ENCODE peak calls at places on chromosomes 7 and 10, in four cellular contexts. One of them, this sample, is unnamed.

GRCh38 chr7:2013381-2014311 is 219.1 kb downstream of the MAD1L1 start:
- DNase-seq in MCF 10A: no peak
- DNase-seq in GM10248: no peak
- DNase-seq in SK-MEL-5: no peak
- DNase-seq in this sample: peak; percentile 39

GRCh38 chr10:13162013-13162364 is 631 bp downstream of the MCM10 start:
- DNase-seq in MCF 10A: no peak
- DNase-seq in GM10248: no peak
- DNase-seq in SK-MEL-5: no peak
- DNase-seq in this sample: no peak

GRCh38 chr10:102595914-102596313 is 48.4 kb upstream of the TRIM8 start:
- DNase-seq in MCF 10A: no peak
- DNase-seq in GM10248: no peak
- DNase-seq in SK-MEL-5: no peak
- DNase-seq in this sample: no peak

GRCh38 chr7:17772581-17773288 is 167.6 kb downstream of the SNX13 start:
- DNase-seq in MCF 10A: no peak
- DNase-seq in GM10248: no peak
- DNase-seq in SK-MEL-5: no peak
- DNase-seq in this sample: no peak

GRCh38 chr10:24920907-24921881 is 31.2 kb downstream of the PRTFDC1 start:
- DNase-seq in MCF 10A: peak; percentile 58
- DNase-seq in GM10248: peak; percentile 33
- DNase-seq in SK-MEL-5: peak; percentile 88
- DNase-seq in this sample: peak; percentile 71

GRCh38 chr10:132878730-132879407 is 63.5 kb downstream of the CFAP46 start:
- DNase-seq in MCF 10A: no peak
- DNase-seq in GM10248: no peak
- DNase-seq in SK-MEL-5: no peak
- DNase-seq in this sample: no peak

GRCh38 chr10:24385776-24386175 is 176.8 kb downstream of the KIAA1217 start:
- DNase-seq in MCF 10A: no peak
- DNase-seq in GM10248: no peak
- DNase-seq in SK-MEL-5: no peak
- DNase-seq in this sample: no peak

GRCh38 chr7:30880941-30881340 is 30.7 kb upstream of the AQP1 start:
- DNase-seq in MCF 10A: no peak
- DNase-seq in GM10248: no peak
- DNase-seq in SK-MEL-5: no peak
- DNase-seq in this sample: no peak

GRCh38 chr10:98608417-98608816 is 161.7 kb upstream of the HPS1 start:
- DNase-seq in MCF 10A: no peak
- DNase-seq in GM10248: no peak
- DNase-seq in SK-MEL-5: no peak
- DNase-seq in this sample: no peak

GRCh38 chr7:724298-724697 is 2.2 kb upstream of the DNAAF5 start:
- DNase-seq in MCF 10A: no peak
- DNase-seq in GM10248: no peak
- DNase-seq in SK-MEL-5: no peak
- DNase-seq in this sample: no peak

GRCh38 chr7:133051066-133051465 is 30.8 kb downstream of the CHCHD3 start:
- DNase-seq in MCF 10A: peak; percentile 4
- DNase-seq in GM10248: no peak
- DNase-seq in SK-MEL-5: peak; percentile 68
- DNase-seq in this sample: no peak

GRCh38 chr10:58412502-58412961 is 27.3 kb downstream of the TFAM start:
- DNase-seq in MCF 10A: peak; percentile 21
- DNase-seq in GM10248: no peak
- DNase-seq in SK-MEL-5: no peak
- DNase-seq in this sample: no peak

GRCh38 chr10:23314835-23315239 is 29.8 kb downstream of the C10orf67 start:
- DNase-seq in MCF 10A: peak; percentile 90
- DNase-seq in GM10248: peak; percentile 48
- DNase-seq in SK-MEL-5: peak; percentile 71
- DNase-seq in this sample: peak; percentile 57

GRCh38 chr10:12835709-12836108 is 165.8 kb downstream of the CCDC3 start:
- DNase-seq in MCF 10A: peak; percentile 83
- DNase-seq in GM10248: no peak
- DNase-seq in SK-MEL-5: peak; percentile 2
- DNase-seq in this sample: no peak

GRCh38 chr10:84140036-84140379 is 699 bp downstream of the GHITM start:
- DNase-seq in MCF 10A: peak; percentile 9
- DNase-seq in GM10248: no peak
- DNase-seq in SK-MEL-5: peak; percentile 20
- DNase-seq in this sample: peak; percentile 46

GRCh38 chr7:31095286-31096197 is 43.4 kb downstream of the ADCYAP1R1 start:
- DNase-seq in MCF 10A: no peak
- DNase-seq in GM10248: no peak
- DNase-seq in SK-MEL-5: no peak
- DNase-seq in this sample: no peak

GRCh38 chr10:45580781-45581496 is 91.6 kb downstream of the ZFAND4 start:
- DNase-seq in MCF 10A: no peak
- DNase-seq in GM10248: no peak
- DNase-seq in SK-MEL-5: no peak
- DNase-seq in this sample: no peak

GRCh38 chr10:63977329-63977923 is 456.2 kb downstream of the REEP3 start:
- DNase-seq in MCF 10A: peak; percentile 71
- DNase-seq in GM10248: peak; percentile 50
- DNase-seq in SK-MEL-5: peak; percentile 74
- DNase-seq in this sample: no peak

GRCh38 chr7:116138202-116138801 is 72.0 kb upstream of the TES start:
- DNase-seq in MCF 10A: peak; percentile 72
- DNase-seq in GM10248: peak; percentile 37
- DNase-seq in SK-MEL-5: peak; percentile 91
- DNase-seq in this sample: no peak

GRCh38 chr10:44946201-44946600 is 13.4 kb upstream of the RASSF4 start:
- DNase-seq in MCF 10A: no peak
- DNase-seq in GM10248: no peak
- DNase-seq in SK-MEL-5: no peak
- DNase-seq in this sample: no peak

GRCh38 chr7:152341039-152341913 is 94.5 kb downstream of the KMT2C start:
- DNase-seq in MCF 10A: peak; percentile 72
- DNase-seq in GM10248: no peak
- DNase-seq in SK-MEL-5: peak; percentile 90
- DNase-seq in this sample: no peak

GRCh38 chr10:70233939-70234300 is 691 bp upstream of the PPA1 start:
- DNase-seq in MCF 10A: no peak
- DNase-seq in GM10248: no peak
- DNase-seq in SK-MEL-5: no peak
- DNase-seq in this sample: no peak

GRCh38 chr7:39184387-39184786 is 206.7 kb downstream of the POU6F2 start:
- DNase-seq in MCF 10A: no peak
- DNase-seq in GM10248: no peak
- DNase-seq in SK-MEL-5: peak; percentile 76
- DNase-seq in this sample: no peak

GRCh38 chr10:68402271-68402670 is 4.8 kb downstream of the RUFY2 start:
- DNase-seq in MCF 10A: no peak
- DNase-seq in GM10248: no peak
- DNase-seq in SK-MEL-5: no peak
- DNase-seq in this sample: no peak

GRCh38 chr10:16952010-16952550 is 134.9 kb upstream of the RSU1 start:
- DNase-seq in MCF 10A: no peak
- DNase-seq in GM10248: no peak
- DNase-seq in SK-MEL-5: peak; percentile 21
- DNase-seq in this sample: no peak

GRCh38 chr10:20890009-20890408 is 7.1 kb downstream of the NEBL start:
- DNase-seq in MCF 10A: no peak
- DNase-seq in GM10248: no peak
- DNase-seq in SK-MEL-5: no peak
- DNase-seq in this sample: no peak

GRCh38 chr7:97024209-97025129 is at the start of gene DLX5:
- DNase-seq in MCF 10A: no peak
- DNase-seq in GM10248: no peak
- DNase-seq in SK-MEL-5: peak; percentile 67
- DNase-seq in this sample: no peak

GRCh38 chr7:27901028-27901760 is 161.2 kb downstream of the TAX1BP1 start:
- DNase-seq in MCF 10A: peak; percentile 14
- DNase-seq in GM10248: peak; percentile 59
- DNase-seq in SK-MEL-5: peak; percentile 43
- DNase-seq in this sample: peak; percentile 49

GRCh38 chr10:129913021-129913695 is 50.9 kb downstream of the EBF3 start:
- DNase-seq in MCF 10A: no peak
- DNase-seq in GM10248: no peak
- DNase-seq in SK-MEL-5: no peak
- DNase-seq in this sample: no peak

GRCh38 chr7:96596120-96596826 is 113.4 kb downstream of the SEM1 start:
- DNase-seq in MCF 10A: peak; percentile 27
- DNase-seq in GM10248: no peak
- DNase-seq in SK-MEL-5: peak; percentile 47
- DNase-seq in this sample: no peak

GRCh38 chr7:522071-522937 is 2.7 kb upstream of the PDGFA start:
- DNase-seq in MCF 10A: peak; percentile 65
- DNase-seq in GM10248: peak; percentile 73
- DNase-seq in SK-MEL-5: peak; percentile 22
- DNase-seq in this sample: no peak

GRCh38 chr7:1713502-1714484 is 43.7 kb downstream of the ELFN1 start:
- DNase-seq in MCF 10A: no peak
- DNase-seq in GM10248: no peak
- DNase-seq in SK-MEL-5: no peak
- DNase-seq in this sample: no peak

GRCh38 chr10:84256510-84257342 is 11.9 kb downstream of the RGR start:
- DNase-seq in MCF 10A: peak; percentile 27
- DNase-seq in GM10248: peak; percentile 51
- DNase-seq in SK-MEL-5: peak; percentile 64
- DNase-seq in this sample: no peak

GRCh38 chr10:34434119-34434594 is 380.9 kb downstream of the PARD3 start:
- DNase-seq in MCF 10A: peak; percentile 51
- DNase-seq in GM10248: no peak
- DNase-seq in SK-MEL-5: no peak
- DNase-seq in this sample: no peak

GRCh38 chr7:34064511-34065158 is 159.3 kb downstream of the BMPER start:
- DNase-seq in MCF 10A: no peak
- DNase-seq in GM10248: no peak
- DNase-seq in SK-MEL-5: no peak
- DNase-seq in this sample: no peak

GRCh38 chr10:5888352-5888751 is 1.3 kb downstream of the ANKRD16 start:
- DNase-seq in MCF 10A: peak; percentile 40
- DNase-seq in GM10248: no peak
- DNase-seq in SK-MEL-5: no peak
- DNase-seq in this sample: no peak